ENCODE peak calls at places on chromosomes 16 and 17, in ten cellular contexts. P, H, A, R, M, U, W, C, F and L are unnamed samples.

GRCh38 chr16:84482951-84483881 is 21.2 kb downstream of the MEAK7 start:
- DNase-seq in P (no peak), H (no peak), A (no peak), R (no peak), M (no peak), U (no peak), W (no peak), C (no peak), F (no peak), L (no peak)

GRCh38 chr16:79363035-79363434 is 237.5 kb downstream of the MAF start:
- DNase-seq in P (no peak), H (no peak), A (no peak), R (no peak), M (no peak), U (no peak), W (no peak), C (no peak), F (no peak), L (no peak)

GRCh38 chr17:44167181-44167861 is 3.2 kb upstream of the ASB16 start:
- DNase-seq in P (no peak), H (no peak), A (no peak), R (no peak), M (no peak), U (no peak), W (no peak), C (no peak), F (no peak), L (no peak)

GRCh38 chr16:46688101-46688656 is 799 bp downstream of the VPS35 start:
- DNase-seq in P (no peak), H (no peak), A (no peak), R (no peak), M (no peak), U (no peak), W (no peak), C (no peak), F (no peak), L (no peak)

GRCh38 chr17:6095501-6095900 is 25.3 kb downstream of the WSCD1 start:
- DNase-seq in P (no peak), H (no peak), A (no peak), R (no peak), M (no peak), U (no peak), W (no peak), C (no peak), F (no peak), L (no peak)

GRCh38 chr16:31064882-31065461 is 9.1 kb downstream of the ZNF668 start:
- DNase-seq in P (peak; percentile 92), H (peak; percentile 79), A (peak; percentile 57), R (no peak), M (no peak), U (peak; percentile 87), W (no peak), C (no peak), F (no peak), L (peak; percentile 51)

GRCh38 chr17:82826956-82827355 is 12.9 kb downstream of the ZNF750 start:
- DNase-seq in P (no peak), H (no peak), A (no peak), R (no peak), M (no peak), U (no peak), W (no peak), C (no peak), F (no peak), L (no peak)

GRCh38 chr16:5905935-5906334 is 808.3 kb upstream of the EEF2KMT start:
- DNase-seq in P (no peak), H (no peak), A (no peak), R (no peak), M (no peak), U (peak; percentile 72), W (no peak), C (no peak), F (no peak), L (no peak)

GRCh38 chr16:1206786-1207185 is 18.3 kb downstream of the TPSG1 start:
- DNase-seq in P (no peak), H (no peak), A (no peak), R (no peak), M (no peak), U (no peak), W (no peak), C (no peak), F (no peak), L (no peak)

GRCh38 chr16:66746682-66747081 is 4.7 kb downstream of the DYNC1LI2 start:
- DNase-seq in P (no peak), H (no peak), A (no peak), R (no peak), M (no peak), U (peak; percentile 32), W (no peak), C (no peak), F (no peak), L (no peak)

GRCh38 chr16:74304164-74304834 is 7.7 kb downstream of the PSMD7 start:
- DNase-seq in P (no peak), H (peak; percentile 16), A (peak; percentile 30), R (no peak), M (no peak), U (no peak), W (no peak), C (no peak), F (no peak), L (no peak)

GRCh38 chr17:73349138-73349537 is 37.3 kb upstream of the CDC42EP4 start:
- DNase-seq in P (no peak), H (no peak), A (no peak), R (no peak), M (peak; percentile 36), U (peak; percentile 31), W (no peak), C (no peak), F (no peak), L (no peak)

GRCh38 chr16:88781140-88782077 is 3.6 kb downstream of the PIEZO1 start:
- DNase-seq in P (no peak), H (no peak), A (no peak), R (peak; percentile 38), M (no peak), U (no peak), W (no peak), C (peak; percentile 70), F (no peak), L (no peak)

GRCh38 chr17:75277664-75278071 is 6.6 kb upstream of the MIF4GD start:
- DNase-seq in P (peak; percentile 75), H (no peak), A (no peak), R (no peak), M (no peak), U (peak; percentile 64), W (no peak), C (no peak), F (no peak), L (no peak)

GRCh38 chr16:88856122-88856827 is 472 bp downstream of the GALNS start:
- DNase-seq in P (no peak), H (peak; percentile 11), A (no peak), R (no peak), M (no peak), U (no peak), W (peak; percentile 34), C (no peak), F (no peak), L (no peak)

GRCh38 chr16:79628501-79628975 is 28.0 kb upstream of the MAF start:
- DNase-seq in P (no peak), H (peak; percentile 88), A (no peak), R (no peak), M (no peak), U (peak; percentile 93), W (no peak), C (peak; percentile 42), F (peak; percentile 41), L (peak; percentile 88)

GRCh38 chr16:73717266-73718057 is 579.2 kb upstream of the PSMD7 start:
- DNase-seq in P (no peak), H (no peak), A (no peak), R (no peak), M (no peak), U (no peak), W (no peak), C (no peak), F (no peak), L (no peak)

GRCh38 chr16:66278111-66278531 is 88.4 kb upstream of the CDH5 start:
- DNase-seq in P (no peak), H (peak; percentile 75), A (peak; percentile 76), R (no peak), M (no peak), U (no peak), W (no peak), C (no peak), F (no peak), L (peak; percentile 86)

GRCh38 chr16:6602401-6602800 is 730.2 kb upstream of the RBFOX1 start:
- DNase-seq in P (no peak), H (no peak), A (no peak), R (no peak), M (no peak), U (no peak), W (no peak), C (no peak), F (no peak), L (no peak)

GRCh38 chr17:77736207-77736600 is 222.3 kb upstream of the TNRC6C start:
- DNase-seq in P (no peak), H (no peak), A (no peak), R (no peak), M (no peak), U (no peak), W (peak; percentile 3), C (no peak), F (no peak), L (no peak)

GRCh38 chr16:68237243-68238028 is 1.5 kb upstream of the ESRP2 start:
- DNase-seq in P (peak; percentile 95), H (peak; percentile 97), A (peak; percentile 98), R (peak; percentile 78), M (peak; percentile 90), U (peak; percentile 95), W (peak; percentile 78), C (peak; percentile 84), F (peak; percentile 68), L (peak; percentile 98)

GRCh38 chr16:23729503-23730424 is 16.7 kb upstream of the ERN2 start:
- DNase-seq in P (peak; percentile 10), H (peak; percentile 24), A (peak; percentile 66), R (no peak), M (no peak), U (peak; percentile 57), W (no peak), C (no peak), F (no peak), L (peak; percentile 78)

GRCh38 chr16:50667497-50668367 is 13.4 kb downstream of the SNX20 start:
- DNase-seq in P (no peak), H (no peak), A (no peak), R (no peak), M (no peak), U (no peak), W (no peak), C (no peak), F (no peak), L (no peak)

GRCh38 chr16:85661131-85662035 is 27.4 kb downstream of the GINS2 start:
- DNase-seq in P (no peak), H (no peak), A (no peak), R (no peak), M (no peak), U (no peak), W (no peak), C (no peak), F (no peak), L (no peak)